ENCODE peak calls at places on chromosomes 16 and 17, in five cellular contexts. T is GM13976, J is WERI-Rb-1, G is Peyer's patch, S is uterus. W is an unnamed sample.

GRCh38 chr17:60154616-60155426 is 5.0 kb downstream of the CA4 start:
- DNase-seq in S (peak), T (no peak), G (no peak), J (peak), W (no peak)

GRCh38 chr16:86800914-86801313 is 222.6 kb downstream of the FOXL1 start:
- DNase-seq in T (no peak), J (no peak), G (no peak), S (no peak), W (no peak)

GRCh38 chr17:78890111-78890897 is 12.7 kb downstream of the CEP295NL start:
- DNase-seq in S (no peak), J (no peak), T (no peak), G (peak), W (peak)

GRCh38 chr17:74748279-74748528 is 224 bp upstream of the NHERF1 start:
- DNase-seq in J (no peak), G (no peak), S (no peak), T (no peak), W (no peak)

GRCh38 chr17:42273474-42274272 is 2.5 kb downstream of the STAT5B start:
- DNase-seq in S (no peak), J (no peak), T (no peak), G (no peak), W (no peak)

GRCh38 chr17:57993471-57994365 is 5.7 kb upstream of the VEZF1 start:
- DNase-seq in S (no peak), J (peak), T (peak), G (no peak), W (peak)

GRCh38 chr16:11097782-11098167 is 153.4 kb downstream of the CLEC16A start:
- DNase-seq in T (no peak), J (no peak), G (no peak), S (no peak), W (no peak)

GRCh38 chr16:21167360-21167759 is 8.9 kb downstream of the LDAF1 start:
- DNase-seq in T (no peak), S (no peak), G (no peak), J (no peak), W (no peak)

GRCh38 chr17:50613596-50613995 is 21.1 kb upstream of the ABCC3 start:
- DNase-seq in T (no peak), S (no peak), G (no peak), J (peak), W (no peak)
- TF ChIP-seq CTCF in T (no peak), S (no peak), G (no peak), J (peak), W (peak)

DNA sequence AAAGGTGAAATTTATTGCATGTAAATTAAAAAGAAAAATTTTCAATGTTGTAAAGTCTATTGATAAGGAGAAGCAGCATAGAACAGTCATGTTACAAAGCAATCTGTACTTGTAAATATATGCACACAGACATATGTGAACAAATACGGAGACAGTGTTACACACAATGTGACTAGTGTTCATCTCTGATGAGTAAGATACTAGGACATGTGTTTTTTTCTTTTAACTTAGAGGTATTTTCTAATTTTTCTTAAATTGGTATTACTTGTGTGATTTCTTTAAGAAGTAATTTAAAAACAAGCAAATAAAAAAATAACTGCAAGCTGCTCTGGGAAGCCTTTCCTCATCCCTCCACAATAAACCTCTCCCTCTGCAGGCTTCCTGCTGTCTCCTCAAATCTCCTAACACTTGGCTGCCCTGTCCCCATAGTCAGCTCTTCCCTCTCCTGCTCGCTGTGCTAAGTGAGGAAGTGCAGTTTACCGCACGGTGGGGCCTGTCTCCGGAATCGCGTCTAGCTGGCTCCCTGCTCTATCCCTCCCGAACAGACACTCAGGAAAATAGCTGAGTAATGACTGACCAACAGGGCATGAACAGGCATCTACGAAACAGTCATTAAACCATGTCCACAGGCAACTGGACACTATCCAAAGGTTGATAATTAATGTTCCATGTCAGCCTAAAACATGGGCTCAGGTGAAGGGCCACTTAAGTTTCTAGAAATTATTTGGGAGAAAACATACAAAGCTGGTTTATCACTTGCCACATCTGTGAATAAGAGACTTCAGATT is 35.9 kb downstream of the CMTM4 start:
- DNase-seq in S (peak), J (peak), G (peak), T (no peak), W (no peak)
- TF ChIP-seq CTCF in S (peak), J (peak), G (no peak), T (no peak), W (no peak)

DNA sequence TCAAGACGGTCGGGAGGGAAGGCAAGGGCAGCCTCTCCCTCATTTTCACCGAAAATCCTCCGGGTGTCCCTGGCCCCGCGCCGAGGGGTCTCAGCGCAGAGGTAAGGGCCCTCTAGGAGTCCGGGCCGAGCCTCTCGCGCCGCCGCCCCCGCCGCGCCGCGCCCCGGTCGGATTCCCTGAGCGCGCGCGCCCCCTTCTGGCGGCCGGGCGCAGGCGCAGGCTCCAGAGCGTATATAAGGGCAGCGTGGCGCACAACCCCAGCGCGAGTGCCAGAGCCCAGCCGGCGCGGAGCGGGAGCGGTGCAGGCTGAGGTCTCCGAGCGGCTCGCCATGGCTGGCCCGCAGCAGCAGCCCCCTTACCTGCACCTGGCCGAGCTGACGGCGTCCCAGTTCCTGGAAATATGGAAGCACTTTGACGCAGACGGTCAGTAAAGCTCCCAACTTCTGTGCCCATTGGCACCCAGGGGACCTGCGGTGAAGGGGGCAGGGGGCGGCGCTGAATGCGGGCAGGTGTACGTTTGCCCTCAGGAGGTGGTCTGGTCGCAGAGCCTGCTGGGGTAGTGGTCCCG is at the start of gene CALB2:
- DNase-seq in T (peak), G (peak), J (peak), S (peak), W (peak)
- TF ChIP-seq CTCF in T (peak), G (peak), J (peak), S (peak), W (peak)

GRCh38 chr16:523097-523741 is 4.3 kb upstream of the CAPN15 start:
- DNase-seq in J (no peak), G (no peak), T (no peak), S (no peak), W (no peak)

GRCh38 chr16:519841-520687 is 7.4 kb upstream of the CAPN15 start:
- DNase-seq in T (no peak), S (no peak), J (no peak), G (no peak), W (no peak)

GRCh38 chr16:520847-521246 is 6.7 kb upstream of the CAPN15 start:
- DNase-seq in G (no peak), J (no peak), T (no peak), S (no peak), W (no peak)

GRCh38 chr16:522320-523096 is 5.0 kb upstream of the CAPN15 start:
- DNase-seq in J (no peak), G (no peak), S (no peak), T (no peak), W (no peak)

DNA sequence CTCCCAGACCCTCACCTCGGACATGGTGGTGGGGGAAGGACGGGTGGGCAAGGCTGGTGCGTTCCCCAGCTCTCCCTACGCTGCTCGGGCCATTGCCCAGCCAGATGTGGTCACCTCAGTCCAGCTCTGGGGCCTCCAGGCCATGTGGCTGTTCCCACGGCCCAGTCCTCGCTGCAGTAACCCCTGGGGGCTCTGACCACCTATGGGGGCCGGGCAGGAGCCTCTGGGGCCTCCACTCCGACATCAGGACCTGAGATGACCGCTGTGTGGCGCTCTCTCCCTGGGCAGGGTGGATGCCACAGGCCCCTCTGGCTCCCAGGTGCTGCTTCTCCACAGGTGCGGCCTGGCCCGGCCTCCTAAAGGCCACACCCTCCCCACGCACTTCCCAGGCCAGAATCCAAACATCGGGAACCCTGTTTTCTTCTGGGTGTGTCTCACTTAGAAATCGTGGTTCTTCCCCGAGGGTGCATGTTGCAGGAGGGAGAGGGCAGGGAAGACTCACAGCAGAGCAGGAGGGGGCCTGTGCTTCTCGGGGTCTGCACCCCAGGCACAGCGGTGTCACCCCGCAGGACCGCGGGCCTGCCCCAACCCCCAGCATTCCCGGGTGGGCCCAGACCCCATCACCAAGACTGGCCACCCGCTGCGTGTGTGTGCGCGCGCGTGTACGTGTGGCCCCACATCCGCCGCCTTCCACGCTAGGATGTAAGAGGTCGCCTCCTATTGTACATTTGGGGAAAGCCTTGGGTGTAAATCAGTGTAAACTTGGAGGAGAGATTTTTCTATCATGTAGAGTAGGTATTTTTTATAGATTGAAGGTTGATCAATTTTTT is 5.9 kb upstream of the CAPN15 start:
- DNase-seq in T (no peak), S (no peak), G (peak), J (no peak), W (no peak)
- TF ChIP-seq CTCF in T (no peak), S (no peak), G (peak), J (no peak), W (no peak)

DNA sequence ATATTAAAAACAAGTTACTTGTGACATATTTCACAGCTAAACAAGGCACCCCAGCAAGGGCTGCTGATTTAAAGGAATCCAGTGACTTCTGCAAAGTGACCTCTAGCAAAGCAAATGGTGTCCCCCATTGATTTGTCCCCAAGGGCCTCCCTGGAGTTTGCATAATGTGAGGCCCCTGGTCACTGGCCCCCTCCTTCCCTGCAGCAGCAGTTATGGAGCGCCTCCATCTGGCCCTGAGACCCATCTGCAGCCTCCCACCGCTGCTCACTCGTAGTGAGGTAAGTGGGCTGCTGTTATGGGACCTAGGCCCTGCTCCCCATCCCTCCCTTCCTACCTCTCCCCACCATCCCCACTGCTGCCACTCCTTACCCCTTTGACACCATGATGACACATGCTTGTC is 19.6 kb upstream of the EEF2K start:
- DNase-seq in G (no peak), T (no peak), S (no peak), J (peak), W (no peak)
- TF ChIP-seq CTCF in G (no peak), T (no peak), S (no peak), J (peak), W (no peak)

GRCh38 chr16:49116873-49117272 is 164.8 kb downstream of the CBLN1 start:
- DNase-seq in G (no peak), T (no peak), S (no peak), J (no peak), W (no peak)
- TF ChIP-seq CTCF in G (no peak), T (no peak), S (no peak), J (no peak), W (no peak)

DNA sequence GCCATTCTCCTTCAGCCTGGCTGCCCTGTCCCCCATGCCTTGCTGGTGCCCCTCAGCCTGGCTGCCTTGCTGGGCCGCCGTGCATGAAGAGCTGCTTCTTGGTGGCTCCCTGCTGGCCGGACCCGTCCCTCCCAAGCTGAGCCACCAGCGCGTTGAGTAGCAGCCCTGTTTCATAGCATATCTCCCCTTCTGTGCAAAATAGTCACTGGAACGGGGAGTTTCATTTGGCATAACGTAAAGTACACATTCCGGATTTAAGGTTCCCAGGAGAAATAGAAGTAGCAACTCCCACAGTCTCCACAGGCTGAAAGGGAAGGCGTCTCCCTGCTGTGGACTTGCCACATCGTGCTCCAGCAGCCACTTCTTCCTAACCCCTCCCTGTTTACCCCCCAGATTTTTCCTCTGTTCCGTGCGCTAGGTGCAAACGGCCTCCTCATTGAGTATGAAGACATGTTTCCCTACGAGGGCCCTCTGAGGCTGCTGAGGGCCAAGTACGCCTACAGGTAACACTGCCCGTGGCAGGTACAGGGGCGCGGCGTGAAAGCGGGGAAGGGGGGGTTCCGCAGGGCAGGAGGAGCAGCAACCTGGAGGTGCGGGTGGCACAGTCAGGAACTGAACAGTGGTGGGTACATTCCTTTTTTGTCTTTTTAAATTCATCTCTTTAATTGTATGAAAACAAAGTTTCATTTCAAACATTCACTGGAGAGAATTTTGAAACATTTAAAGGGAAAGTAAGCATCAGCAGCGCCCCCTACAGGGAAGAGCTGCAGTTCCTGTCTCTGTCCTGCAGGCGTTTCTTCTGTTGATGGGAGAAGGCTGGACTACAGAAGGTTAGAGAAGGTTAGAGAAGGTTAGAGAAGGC is 5.8 kb upstream of the OGFOD3 start:
- DNase-seq in J (peak), S (peak), T (peak), G (peak), W (peak)
- TF ChIP-seq CTCF in J (peak), S (peak), T (peak), G (peak), W (peak)

DNA sequence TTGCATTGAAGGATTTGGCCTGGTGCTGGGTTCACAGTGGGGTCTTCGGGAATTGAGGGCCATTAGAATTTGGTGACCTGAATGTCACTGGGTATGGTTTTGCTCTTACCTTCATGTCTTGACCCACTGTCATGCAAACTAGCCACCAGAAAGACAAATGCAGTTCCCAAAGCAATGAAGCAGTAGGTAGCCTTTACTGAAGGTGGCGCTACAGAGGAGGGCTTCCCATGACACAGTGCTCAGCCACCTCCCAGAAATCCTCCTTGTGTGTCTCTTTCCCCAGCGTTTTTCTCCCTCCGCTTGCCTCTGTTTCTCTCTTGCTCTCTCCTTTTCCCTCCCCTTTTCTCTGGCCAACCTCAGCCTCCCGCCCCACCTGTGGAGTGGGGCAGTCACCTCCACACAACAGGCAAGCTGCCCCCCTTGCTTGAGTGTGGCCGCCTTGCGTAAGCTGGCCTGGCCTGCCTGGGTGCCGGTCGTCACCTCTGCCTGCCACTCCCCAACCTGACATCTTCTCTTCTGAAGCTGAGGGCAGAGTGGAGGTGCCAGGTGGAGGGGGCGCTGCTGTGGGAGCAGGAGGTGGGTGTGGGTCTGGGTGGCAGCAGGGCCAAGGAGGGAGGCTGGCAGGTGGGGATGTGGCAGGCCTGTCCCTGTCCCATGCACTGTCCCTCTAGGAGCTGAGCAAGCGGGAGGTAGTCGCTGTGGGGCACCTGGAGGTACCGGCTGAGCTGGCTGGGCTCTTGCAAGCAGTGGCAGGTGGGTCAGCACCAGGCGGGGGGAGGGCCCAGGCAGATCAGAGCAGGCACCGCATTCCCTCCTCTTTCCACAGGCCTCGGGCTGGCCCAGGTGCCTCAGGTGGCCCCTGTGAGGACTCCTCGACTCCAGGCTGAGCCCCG is 34.7 kb downstream of the MYO15A start:
- DNase-seq in J (peak), S (no peak), G (no peak), T (peak), W (peak)
- TF ChIP-seq CTCF in J (peak), S (no peak), G (no peak), T (peak), W (peak)

GRCh38 chr16:58661199-58661830 is 23.3 kb downstream of the SLC38A7 start:
- DNase-seq in J (peak), S (peak), G (peak), T (peak), W (peak)
- TF ChIP-seq CTCF in J (peak), S (peak), G (peak), T (peak), W (peak)